ENCODE peak calls at places on chromosome 5, in six cellular contexts. F is cardiac muscle cell, N is AG04450, Y is pancreas, V is uterus, E is colonic mucosa. K is an unnamed sample.

GRCh38 chr5:36363101-36363500 is 61.4 kb upstream of the RANBP3L start:
- DNase-seq in N (no peak), V (no peak), F (no peak), E (no peak), Y (no peak), K (no peak)

GRCh38 chr5:130126748-130127147 is 222.5 kb downstream of the CHSY3 start:
- DNase-seq in V (no peak), Y (no peak), F (no peak), N (no peak), E (no peak), K (no peak)

GRCh38 chr5:142925795-142926194 is 155.6 kb downstream of the ARHGAP26 start:
- DNase-seq in V (no peak), N (peak), Y (no peak), F (no peak), E (no peak), K (no peak)

GRCh38 chr5:17069995-17070405 is 133.9 kb upstream of the MYO10 start:
- DNase-seq in N (no peak), V (no peak), Y (no peak), F (peak), E (peak), K (no peak)

GRCh38 chr5:76376141-76376900 is 26.8 kb upstream of the IQGAP2 start:
- DNase-seq in V (no peak), F (no peak), N (no peak), Y (no peak), E (no peak), K (no peak)

GRCh38 chr5:93611900-93612898 is 29.2 kb downstream of the NR2F1 start:
- DNase-seq in N (no peak), F (peak), V (no peak), Y (peak), E (no peak), K (no peak)

GRCh38 chr5:76537073-76537543 is 86.1 kb downstream of the F2RL2 start:
- DNase-seq in N (no peak), Y (no peak), E (no peak), F (no peak), V (no peak), K (no peak)

GRCh38 chr5:60856059-60856458 is 12.0 kb upstream of the ELOVL7 start:
- DNase-seq in N (no peak), V (no peak), F (no peak), E (no peak), Y (no peak), K (no peak)

GRCh38 chr5:81909677-81910076 is 62.1 kb upstream of the ATG10 start:
- DNase-seq in F (no peak), Y (no peak), E (no peak), V (no peak), N (no peak), K (no peak)

GRCh38 chr5:176846335-176847140 is 36.2 kb downstream of the UNC5A start:
- DNase-seq in V (no peak), E (no peak), N (no peak), F (no peak), Y (peak), K (no peak)

GRCh38 chr5:55903121-55903701 is 52.1 kb downstream of the IL31RA start:
- DNase-seq in F (no peak), E (no peak), N (no peak), Y (no peak), V (no peak), K (no peak)

GRCh38 chr5:147558131-147558730 is 48.4 kb upstream of the DPYSL3 start:
- DNase-seq in F (no peak), E (no peak), N (no peak), Y (no peak), V (no peak), K (no peak)

GRCh38 chr5:50564079-50564478 is 102.4 kb upstream of the PARP8 start:
- DNase-seq in N (no peak), V (no peak), F (no peak), Y (no peak), E (no peak), K (no peak)

GRCh38 chr5:143957455-143957854 is 145.5 kb downstream of the HMHB1 start:
- DNase-seq in F (no peak), Y (no peak), V (no peak), E (no peak), N (no peak), K (no peak)

GRCh38 chr5:103801681-103802080 is 239.1 kb upstream of the NUDT12 start:
- DNase-seq in N (no peak), E (no peak), F (no peak), V (no peak), Y (no peak), K (no peak)

GRCh38 chr5:35963381-35963843 is 25.0 kb upstream of the CAPSL start:
- DNase-seq in N (no peak), V (no peak), F (no peak), Y (no peak), E (peak), K (no peak)

GRCh38 chr5:132475939-132476852 is 14.4 kb downstream of the IRF1 start:
- DNase-seq in N (no peak), V (peak), F (no peak), Y (no peak), E (peak), K (no peak)

GRCh38 chr5:165187815-165188214 is 1682.4 kb downstream of the MAT2B start:
- DNase-seq in Y (no peak), F (no peak), N (no peak), E (no peak), V (no peak), K (no peak)

GRCh38 chr5:59038169-59039002 is 455.5 kb downstream of the RAB3C start:
- DNase-seq in F (no peak), E (no peak), N (no peak), V (no peak), Y (no peak), K (no peak)

GRCh38 chr5:181042036-181042435 is 2.0 kb downstream of the BTNL9 start:
- DNase-seq in V (no peak), N (no peak), F (no peak), Y (no peak), E (no peak), K (no peak)

GRCh38 chr5:110361501-110361900 is 365.0 kb downstream of the TMEM232 start:
- DNase-seq in V (no peak), N (no peak), E (no peak), F (no peak), Y (no peak), K (no peak)

GRCh38 chr5:173397531-173397930 is 69.3 kb upstream of the STC2 start:
- DNase-seq in V (no peak), E (no peak), F (no peak), Y (no peak), N (no peak), K (no peak)

GRCh38 chr5:98517967-98518366 is 255.5 kb upstream of the RGMB start:
- DNase-seq in N (no peak), V (no peak), F (no peak), Y (no peak), E (no peak), K (no peak)

GRCh38 chr5:4699592-4699991 is 440.5 kb upstream of the ADAMTS16 start:
- DNase-seq in Y (no peak), E (no peak), V (no peak), N (no peak), F (no peak), K (no peak)

GRCh38 chr5:150410524-150411244 is 2.0 kb downstream of the CD74 start:
- DNase-seq in Y (no peak), E (peak), N (peak), V (peak), F (peak), K (peak)

GRCh38 chr5:100900142-100900795 is 2.8 kb downstream of the ST8SIA4 start:
- DNase-seq in N (no peak), E (peak), F (peak), V (no peak), Y (peak), K (peak)

GRCh38 chr5:91136271-91136670 is 246.8 kb downstream of the ARRDC3 start:
- DNase-seq in N (no peak), Y (no peak), F (no peak), E (no peak), V (no peak), K (no peak)

GRCh38 chr5:55994502-55994997 is at the start of gene IL6ST:
- DNase-seq in E (peak), Y (no peak), F (peak), N (peak), V (no peak), K (no peak)

GRCh38 chr5:95817430-95817829 is 5.1 kb downstream of the GLRX start:
- DNase-seq in Y (no peak), F (no peak), E (peak), N (no peak), V (no peak), K (no peak)

GRCh38 chr5:10351882-10352395 is 1.6 kb upstream of the MARCHF6 start:
- DNase-seq in Y (no peak), F (no peak), E (no peak), N (no peak), V (no peak), K (no peak)

GRCh38 chr5:149049371-149049781 is 13.5 kb downstream of the SH3TC2 start:
- DNase-seq in E (no peak), N (no peak), F (no peak), V (no peak), Y (no peak), K (no peak)

GRCh38 chr5:138241688-138242547 is 28.8 kb upstream of the CDC23 start:
- DNase-seq in F (peak), N (no peak), Y (peak), E (no peak), V (peak), K (peak)

GRCh38 chr5:126808619-126809018 is 31.7 kb downstream of the LMNB1 start:
- DNase-seq in F (peak), N (no peak), E (no peak), Y (no peak), V (no peak), K (no peak)
- TF ChIP-seq CTCF in F (peak), N (peak), E (peak), Y (peak), V (peak), K (peak)

DNA sequence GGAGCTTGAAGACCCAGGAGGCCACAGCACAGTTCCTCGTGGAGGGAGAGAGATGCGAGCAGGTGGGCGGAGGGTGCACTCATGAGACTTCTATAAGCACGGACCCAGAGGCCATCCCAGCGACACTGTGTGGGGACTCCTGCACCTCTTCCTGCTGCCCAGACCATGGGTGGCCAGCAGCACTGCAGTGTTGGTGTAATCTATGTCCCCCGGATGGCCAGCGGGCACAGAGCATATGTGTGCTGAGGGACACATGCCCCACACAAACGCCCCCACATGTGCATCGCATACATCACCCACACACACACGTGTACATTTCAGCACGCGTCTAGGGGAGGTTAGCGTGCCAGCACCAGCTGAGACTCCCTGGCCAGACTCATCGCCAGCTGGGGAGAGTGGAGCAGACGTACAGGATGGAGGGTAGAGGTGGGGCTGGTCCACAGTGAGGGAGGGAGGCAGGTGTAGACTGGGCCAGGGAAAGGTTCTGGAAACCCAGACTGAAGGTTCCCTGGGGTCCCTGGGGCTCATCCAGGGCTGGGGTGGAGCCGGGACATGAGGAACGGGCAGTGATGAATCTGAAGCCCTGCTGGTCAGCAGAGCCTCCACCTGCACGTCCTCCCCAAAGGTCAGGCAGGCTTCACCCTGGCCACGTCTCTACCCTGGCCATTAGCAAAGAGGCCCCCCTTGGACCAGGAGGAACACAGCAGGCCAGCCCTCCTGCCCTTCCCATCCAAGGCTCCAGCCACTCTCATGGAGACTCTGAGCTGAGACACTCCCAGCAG is 27.7 kb downstream of the ADAMTS2 start:
- DNase-seq in E (no peak), F (no peak), V (no peak), N (no peak), Y (peak), K (no peak)
- H3K27ac ChIP-seq in E (no peak), F (no peak), V (peak), N (no peak), Y (no peak), K (no peak)

DNA sequence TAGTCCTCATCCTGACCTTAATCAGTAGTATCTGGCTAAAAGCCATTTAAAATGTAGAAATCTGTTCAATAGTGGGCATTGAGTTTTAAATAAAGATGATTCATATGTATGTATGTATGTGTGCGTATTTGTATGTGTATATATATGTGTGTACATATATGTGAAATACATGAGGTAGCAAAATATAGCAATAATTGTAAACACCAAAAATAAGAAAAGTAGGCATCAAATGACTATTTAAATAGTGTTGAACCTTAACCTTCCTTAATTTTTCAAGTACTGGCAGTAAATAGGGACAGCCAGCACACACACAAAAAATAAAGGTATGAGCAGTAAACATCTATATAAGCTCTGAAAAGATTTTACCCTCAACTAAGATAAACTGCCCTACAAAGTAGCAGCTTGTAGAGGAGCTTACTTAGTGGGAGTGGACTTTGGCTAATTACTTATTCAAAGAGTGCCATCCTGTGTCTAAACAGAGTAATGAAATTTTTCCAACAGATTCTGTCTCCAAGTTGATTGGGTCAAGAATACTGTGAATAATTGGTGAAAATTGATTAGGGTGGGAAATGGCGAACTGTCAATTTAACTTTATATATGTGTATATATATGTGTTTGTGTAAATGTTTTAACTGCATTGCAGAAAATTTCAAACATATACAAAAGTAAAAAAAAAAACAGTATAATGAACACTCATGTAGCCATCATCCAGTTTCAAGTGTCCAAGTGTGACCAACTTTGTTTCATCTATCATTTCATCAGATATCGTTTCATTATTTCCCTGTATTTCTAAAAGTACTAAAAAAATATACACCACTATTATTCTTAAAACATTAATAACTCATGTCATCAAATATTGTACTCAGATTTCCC is 2.0 kb upstream of the ADAMTS6 start:
- DNase-seq in Y (no peak), N (no peak), E (no peak), F (peak), V (no peak), K (no peak)
- H3K4me3 ChIP-seq in Y (peak), N (peak), E (peak), F (peak), V (peak), K (peak)

DNA sequence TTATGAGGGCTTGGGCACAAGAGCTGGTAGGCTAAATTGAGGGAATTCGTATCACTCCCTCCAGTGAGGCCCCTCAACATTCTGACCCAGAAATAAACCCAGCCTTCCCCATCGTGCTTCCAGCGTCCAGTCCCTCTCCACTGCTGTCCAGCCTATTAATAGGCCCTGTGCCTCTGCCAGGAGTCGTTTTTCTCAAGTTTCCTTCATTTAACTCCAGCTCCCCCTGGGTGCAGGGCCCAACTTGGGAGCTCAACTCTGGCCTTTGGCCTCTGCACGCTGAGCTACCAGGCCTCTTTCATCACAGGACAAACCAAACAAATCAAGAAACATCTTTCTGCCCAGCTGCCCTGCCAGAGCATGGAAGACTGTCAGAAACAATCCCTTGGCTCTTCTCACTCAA is 10.0 kb downstream of the HBEGF start:
- DNase-seq in F (peak), E (no peak), N (no peak), Y (no peak), V (peak), K (peak)
- TF ChIP-seq CTCF in F (no peak), E (no peak), N (no peak), Y (no peak), V (no peak), K (no peak)

GRCh38 chr5:140926903-140927573 is 939 bp downstream of the PCDHAC1 start:
- DNase-seq in N (no peak), F (peak), V (no peak), E (no peak), Y (peak), K (peak)
- H3K27ac ChIP-seq in N (no peak), F (no peak), V (peak), E (no peak), Y (peak), K (no peak)

GRCh38 chr5:135930029-135930948 is 24.5 kb downstream of the LECT2 start:
- DNase-seq in Y (peak), E (no peak), F (peak), N (no peak), V (no peak), K (no peak)
- H3K4me3 ChIP-seq in Y (peak), E (peak), F (peak), N (peak), V (no peak), K (peak)

GRCh38 chr5:128701301-128701700 is 163.3 kb upstream of the FBN2 start:
- DNase-seq in Y (no peak), N (no peak), E (no peak), F (no peak), V (no peak), K (no peak)

GRCh38 chr5:128693779-128694178 is 155.7 kb upstream of the FBN2 start:
- DNase-seq in F (no peak), N (no peak), V (no peak), Y (no peak), E (no peak), K (no peak)

DNA sequence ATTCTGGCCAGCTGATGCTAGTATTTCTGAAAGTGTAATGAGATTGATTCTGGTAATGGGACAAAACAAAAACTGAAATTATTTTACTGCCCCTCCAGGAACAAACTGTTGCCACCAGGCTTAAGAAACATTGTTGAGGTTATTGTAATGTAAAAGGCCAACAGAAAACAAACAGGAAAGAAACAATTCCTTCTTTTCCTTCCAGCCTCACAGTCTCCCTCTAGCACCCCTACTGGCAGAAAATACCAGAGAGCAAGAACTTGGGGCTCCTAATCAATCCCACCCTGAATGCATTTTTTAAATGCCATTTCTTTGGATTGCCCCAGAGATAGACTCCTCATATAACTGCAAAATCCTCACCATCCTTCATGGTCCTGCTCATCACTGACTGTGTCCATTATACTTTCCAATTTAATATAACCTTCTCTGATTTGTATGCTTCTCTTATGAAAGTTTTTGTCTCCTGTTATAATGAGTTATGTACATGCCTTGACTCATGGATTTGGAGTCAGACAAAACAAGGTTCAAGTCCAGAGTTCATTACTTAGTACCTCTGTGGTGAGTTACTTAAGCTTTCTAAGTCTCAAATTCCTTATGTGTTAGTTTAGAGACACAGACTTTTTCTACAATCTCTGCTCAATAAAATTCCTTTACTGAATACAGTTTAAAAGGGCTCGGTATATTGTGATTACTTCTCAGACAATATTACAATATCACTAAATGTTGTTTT is 157.9 kb upstream of the FBN2 start:
- DNase-seq in V (no peak), F (no peak), Y (no peak), E (no peak), N (no peak), K (no peak)
- TF ChIP-seq CTCF in V (no peak), F (peak), Y (no peak), E (no peak), N (peak), K (no peak)

GRCh38 chr5:157977957-157978505 is 119.1 kb upstream of the CLINT1 start:
- DNase-seq in E (no peak), F (no peak), Y (no peak), N (no peak), V (no peak), K (peak)

GRCh38 chr5:157972579-157972978 is 113.6 kb upstream of the CLINT1 start:
- DNase-seq in E (no peak), Y (no peak), N (no peak), F (no peak), V (no peak), K (no peak)

GRCh38 chr5:157971466-157972324 is 112.8 kb upstream of the CLINT1 start:
- DNase-seq in N (no peak), Y (no peak), V (no peak), F (peak), E (no peak), K (peak)

DNA sequence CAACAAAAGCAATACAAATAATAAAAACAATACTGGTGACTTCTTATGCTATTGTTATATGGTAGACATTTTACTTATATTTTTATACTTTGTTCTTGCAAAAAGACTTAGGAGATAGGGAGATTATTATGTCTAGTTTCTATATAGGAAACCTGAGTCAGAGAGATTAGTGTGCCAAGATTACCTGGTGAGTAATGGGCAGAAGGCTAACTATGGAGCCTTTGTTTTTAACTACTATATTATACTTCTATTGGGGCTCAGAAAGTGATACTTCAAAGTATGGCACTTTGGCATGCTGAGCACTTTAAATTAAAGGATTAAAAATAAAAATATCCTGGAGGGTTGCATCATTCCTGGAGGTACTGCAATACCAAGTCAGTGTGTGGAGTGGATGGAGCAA is 117.5 kb upstream of the CLINT1 start:
- DNase-seq in Y (no peak), F (no peak), V (no peak), N (no peak), E (no peak), K (no peak)
- H3K27ac ChIP-seq in Y (no peak), F (no peak), V (no peak), N (no peak), E (no peak), K (no peak)

K was measured in left ventricle myocardium inferior.